ENCODE peak calls at places on chromosomes 1 and 21, in five cellular contexts. A is NCI-H1930, L is left cardiac atrium, S is Daoy, E is left ventricle myocardium inferior. I is an unnamed sample.

GRCh38 chr1:215076312-215076711 is 6.2 kb upstream of the KCNK2 start:
- DNase-seq in A (no peak), L (no peak), S (peak), E (no peak), I (peak)

GRCh38 chr1:109557520-109557919 is 9.1 kb downstream of the GNAI3 start:
- DNase-seq in A (no peak), L (no peak), S (no peak), E (no peak), I (no peak)

GRCh38 chr1:3630914-3631313 is 6.1 kb downstream of the TPRG1L start:
- DNase-seq in A (no peak), L (no peak), S (no peak), E (no peak), I (no peak)

GRCh38 chr1:39102537-39103320 is 76.6 kb downstream of the NDUFS5 start:
- DNase-seq in A (peak), L (no peak), S (peak), E (no peak), I (peak)

GRCh38 chr1:75338974-75339483 is 204.8 kb downstream of the LHX8 start:
- DNase-seq in A (no peak), L (no peak), S (no peak), E (no peak), I (peak)

GRCh38 chr1:242579528-242580235 is 55.2 kb upstream of the PLD5 start:
- DNase-seq in A (no peak), L (no peak), S (no peak), E (no peak), I (no peak)

GRCh38 chr1:59046730-59047157 is 250.2 kb upstream of the FGGY start:
- DNase-seq in A (no peak), L (no peak), S (no peak), E (no peak), I (no peak)

GRCh38 chr1:17765444-17766411 is 10.6 kb downstream of the ACTL8 start:
- DNase-seq in A (no peak), L (peak), S (peak), E (no peak), I (peak)

GRCh38 chr1:93988634-93989350 is 79.6 kb upstream of the GCLM start:
- DNase-seq in A (no peak), L (no peak), S (peak), E (no peak), I (peak)

GRCh38 chr1:207007352-207008033 is 25.1 kb downstream of the C1orf116 start:
- DNase-seq in A (no peak), L (no peak), S (peak), E (no peak), I (peak)

GRCh38 chr1:158932171-158932570 is 819 bp downstream of the PYHIN1 start:
- DNase-seq in A (no peak), L (no peak), S (no peak), E (no peak), I (no peak)

GRCh38 chr1:152108899-152109222 is 6.4 kb downstream of the TCHH start:
- DNase-seq in A (no peak), L (peak), S (no peak), E (no peak), I (no peak)

GRCh38 chr1:19644761-19645543 is 841 bp downstream of the NBL1 start:
- DNase-seq in A (no peak), L (peak), S (peak), E (peak), I (no peak)

GRCh38 chr1:14611792-14612191 is 13.3 kb downstream of the KAZN start:
- DNase-seq in A (no peak), L (no peak), S (no peak), E (no peak), I (no peak)

GRCh38 chr1:203480084-203480483 is 4.5 kb downstream of the PRELP start:
- DNase-seq in A (no peak), L (no peak), S (no peak), E (no peak), I (peak)

GRCh38 chr1:56543783-56544612 is 35.4 kb downstream of the PLPP3 start:
- DNase-seq in A (no peak), L (no peak), S (no peak), E (no peak), I (no peak)

GRCh38 chr1:109193653-109194590 is 19.8 kb upstream of the SARS1 start:
- DNase-seq in A (no peak), L (no peak), S (peak), E (no peak), I (no peak)

GRCh38 chr1:53381790-53382401 is 54.0 kb upstream of the LRP8 start:
- DNase-seq in A (no peak), L (no peak), S (peak), E (no peak), I (peak)

GRCh38 chr1:77039739-77040138 is 172.5 kb downstream of the ST6GALNAC5 start:
- DNase-seq in A (no peak), L (no peak), S (peak), E (no peak), I (peak)

GRCh38 chr21:23292292-23292691 is 2294.1 kb downstream of the NCAM2 start:
- DNase-seq in A (no peak), L (no peak), S (no peak), E (no peak), I (no peak)

GRCh38 chr1:20032425-20032824 is 37.6 kb upstream of the PLA2G5 start:
- DNase-seq in A (no peak), L (no peak), S (no peak), E (no peak), I (no peak)

GRCh38 chr21:23853796-23854379 is 1753.4 kb downstream of the MRPL39 start:
- DNase-seq in A (no peak), L (no peak), S (no peak), E (no peak), I (no peak)

GRCh38 chr1:52645261-52645660 is 12.3 kb downstream of the SHISAL2A start:
- DNase-seq in A (no peak), L (no peak), S (no peak), E (no peak), I (no peak)

GRCh38 chr1:93963585-93963984 is 54.4 kb upstream of the GCLM start:
- DNase-seq in A (no peak), L (no peak), S (no peak), E (no peak), I (peak)

I was measured in astrocyte.